ENCODE peak calls at places on chromosomes 6 and 20, in four cellular contexts. Q, A, Z and P are unnamed samples.

GRCh38 chr20:1323830-1324597 is 4.9 kb downstream of the SDCBP2 start:
- DNase-seq in Q (no peak), A (no peak), Z (no peak), P (no peak)

GRCh38 chr6:5132741-5133140 is 47.6 kb downstream of the PPP1R3G start:
- DNase-seq in Q (peak; percentile 98), A (no peak), Z (peak; percentile 76), P (peak; percentile 80)

GRCh38 chr6:63094947-63095346 is 116.3 kb upstream of the FKBP1C start:
- DNase-seq in Q (no peak), A (no peak), Z (no peak), P (no peak)

GRCh38 chr6:136728976-136729515 is 63.2 kb downstream of the MAP3K5 start:
- DNase-seq in Q (no peak), A (no peak), Z (no peak), P (no peak)

GRCh38 chr20:45104786-45105185 is 3.9 kb upstream of the KCNS1 start:
- DNase-seq in Q (peak; percentile 76), A (peak; percentile 92), Z (no peak), P (peak; percentile 9)

GRCh38 chr6:105210932-105211531 is 31.2 kb upstream of the POPDC3 start:
- DNase-seq in Q (no peak), A (no peak), Z (no peak), P (no peak)

GRCh38 chr6:5672581-5673011 is 334.1 kb downstream of the NRN1 start:
- DNase-seq in Q (peak; percentile 90), A (peak; percentile 82), Z (peak; percentile 70), P (peak; percentile 91)

GRCh38 chr6:150256618-150257272 is 112.1 kb upstream of the IYD start:
- DNase-seq in Q (peak; percentile 73), A (peak; percentile 60), Z (no peak), P (peak; percentile 88)

GRCh38 chr20:62740286-62741141 is 31.9 kb downstream of the NTSR1 start:
- DNase-seq in Q (peak; percentile 95), A (peak; percentile 98), Z (no peak), P (peak; percentile 82)

GRCh38 chr6:3259491-3259958 is 778 bp downstream of the PSMG4 start:
- DNase-seq in Q (peak; percentile 41), A (peak; percentile 34), Z (peak; percentile 65), P (no peak)

GRCh38 chr20:8144282-8145245 is 12.5 kb downstream of the PLCB1 start:
- DNase-seq in Q (peak; percentile 89), A (peak; percentile 43), Z (peak; percentile 8), P (peak; percentile 90)

GRCh38 chr6:89321571-89321970 is 6.5 kb upstream of the GABRR2 start:
- DNase-seq in Q (no peak), A (no peak), Z (no peak), P (no peak)

GRCh38 chr6:23637296-23637695 is 488.7 kb upstream of the NRSN1 start:
- DNase-seq in Q (no peak), A (peak; percentile 68), Z (no peak), P (no peak)

GRCh38 chr20:45405566-45406259 is 2.4 kb upstream of the DBNDD2 start:
- DNase-seq in Q (no peak), A (peak; percentile 71), Z (peak; percentile 67), P (no peak)

GRCh38 chr20:58713801-58714339 is 21.3 kb downstream of the NPEPL1 start:
- DNase-seq in Q (no peak), A (no peak), Z (no peak), P (no peak)

GRCh38 chr6:165746331-165746730 is 83.3 kb upstream of the PDE10A start:
- DNase-seq in Q (no peak), A (no peak), Z (no peak), P (no peak)

GRCh38 chr20:5714261-5715041 is 35.8 kb upstream of the SHLD1 start:
- DNase-seq in Q (peak; percentile 24), A (peak; percentile 76), Z (peak; percentile 81), P (no peak)

GRCh38 chr6:71419217-71419953 is 130.8 kb downstream of the OGFRL1 start:
- DNase-seq in Q (peak; percentile 19), A (peak; percentile 15), Z (peak; percentile 13), P (no peak)

GRCh38 chr6:71333700-71334099 is 45.1 kb downstream of the OGFRL1 start:
- DNase-seq in Q (peak; percentile 94), A (peak; percentile 74), Z (no peak), P (peak; percentile 91)

GRCh38 chr20:1496930-1497329 is 5.7 kb upstream of the SIRPB2 start:
- DNase-seq in Q (no peak), A (no peak), Z (no peak), P (no peak)

GRCh38 chr20:9531581-9531980 is 17.2 kb downstream of the LAMP5 start:
- DNase-seq in Q (no peak), A (no peak), Z (no peak), P (no peak)

GRCh38 chr20:33672426-33673114 is 1.7 kb downstream of the NECAB3 start:
- DNase-seq in Q (no peak), A (no peak), Z (no peak), P (no peak)

GRCh38 chr6:41547799-41548097 is 1.6 kb downstream of the FOXP4 start:
- DNase-seq in Q (no peak), A (peak; percentile 12), Z (peak; percentile 44), P (no peak)

GRCh38 chr6:36196049-36196879 is at the start of gene BRPF3:
- DNase-seq in Q (peak; percentile 67), A (peak; percentile 69), Z (peak; percentile 81), P (peak; percentile 69)

DNA sequence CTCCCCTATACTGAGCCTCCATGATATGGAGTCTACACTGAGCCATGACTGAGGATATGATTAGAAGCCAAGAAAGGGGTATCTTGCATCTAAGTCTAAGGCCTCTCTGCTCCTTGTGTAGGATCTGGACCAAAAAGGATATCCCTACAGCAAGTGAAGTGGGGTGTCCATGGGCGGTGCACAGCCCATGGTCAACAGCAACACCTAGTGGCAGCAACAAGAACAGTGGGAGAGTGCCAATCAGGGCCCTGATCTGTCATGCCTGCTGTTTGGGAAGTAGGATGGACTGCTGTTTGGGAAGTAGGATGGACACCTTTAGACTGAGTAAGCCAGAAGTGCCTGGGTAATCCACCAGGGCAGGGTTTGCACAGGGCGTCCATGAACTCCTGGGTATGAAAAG is 22.4 kb downstream of the PTGIS start:
- DNase-seq in Q (no peak), A (peak; percentile 25), Z (peak; percentile 27), P (no peak)
- TF ChIP-seq CTCF in Q (no peak), A (peak; percentile 59), Z (peak; percentile 56), P (peak; percentile 11)

GRCh38 chr6:106527979-106528378 is 101.3 kb downstream of the RTN4IP1 start:
- DNase-seq in Q (peak; percentile 98), A (peak; percentile 88), Z (no peak), P (peak; percentile 98)

GRCh38 chr6:106525111-106525884 is 104.0 kb downstream of the RTN4IP1 start:
- DNase-seq in Q (no peak), A (peak; percentile 41), Z (no peak), P (no peak)

GRCh38 chr6:106525885-106526280 is 103.4 kb downstream of the RTN4IP1 start:
- DNase-seq in Q (no peak), A (no peak), Z (no peak), P (no peak)

GRCh38 chr6:106528521-106528920 is 100.8 kb downstream of the RTN4IP1 start:
- DNase-seq in Q (no peak), A (no peak), Z (no peak), P (no peak)

DNA sequence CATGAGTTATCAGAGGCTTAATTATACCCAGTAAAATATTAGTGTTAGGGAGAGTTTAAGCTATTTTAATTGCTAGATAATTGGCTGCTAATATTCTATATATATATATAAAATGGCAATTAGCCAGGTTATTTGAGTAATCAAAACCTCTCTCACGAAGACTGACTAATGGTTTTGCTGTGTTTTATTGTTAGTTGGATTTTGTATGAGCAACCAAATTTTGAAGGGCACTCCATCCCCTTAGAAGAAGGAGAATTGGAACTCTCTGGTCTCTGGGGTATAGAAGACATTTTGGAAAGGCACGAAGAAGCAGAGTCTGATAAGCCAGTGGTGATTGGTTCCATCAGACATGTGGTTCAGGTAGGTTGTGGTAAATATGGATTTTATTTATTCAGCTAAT is 102.2 kb downstream of the RTN4IP1 start:
- DNase-seq in Q (no peak), A (peak; percentile 41), Z (no peak), P (no peak)
- H3K4me1 ChIP-seq in Q (peaks cover 5% of the 10 kb centered on the region), A (peaks cover 48% of the 10 kb centered on the region), Z (peaks cover 4% of the 10 kb centered on the region), P (peaks cover 13% of the 10 kb centered on the region)

GRCh38 chr6:155079985-155080452 is 84.9 kb downstream of the TIAM2 start:
- DNase-seq in Q (no peak), A (no peak), Z (no peak), P (no peak)

GRCh38 chr6:155080876-155081845 is 86.0 kb downstream of the TIAM2 start:
- DNase-seq in Q (peak; percentile 46), A (no peak), Z (no peak), P (peak; percentile 97)

GRCh38 chr6:155088856-155089255 is 93.7 kb downstream of the TIAM2 start:
- DNase-seq in Q (no peak), A (no peak), Z (no peak), P (no peak)

GRCh38 chr6:155085582-155086253 is 90.6 kb downstream of the TIAM2 start:
- DNase-seq in Q (peak; percentile 58), A (peak; percentile 81), Z (no peak), P (peak; percentile 97)

DNA sequence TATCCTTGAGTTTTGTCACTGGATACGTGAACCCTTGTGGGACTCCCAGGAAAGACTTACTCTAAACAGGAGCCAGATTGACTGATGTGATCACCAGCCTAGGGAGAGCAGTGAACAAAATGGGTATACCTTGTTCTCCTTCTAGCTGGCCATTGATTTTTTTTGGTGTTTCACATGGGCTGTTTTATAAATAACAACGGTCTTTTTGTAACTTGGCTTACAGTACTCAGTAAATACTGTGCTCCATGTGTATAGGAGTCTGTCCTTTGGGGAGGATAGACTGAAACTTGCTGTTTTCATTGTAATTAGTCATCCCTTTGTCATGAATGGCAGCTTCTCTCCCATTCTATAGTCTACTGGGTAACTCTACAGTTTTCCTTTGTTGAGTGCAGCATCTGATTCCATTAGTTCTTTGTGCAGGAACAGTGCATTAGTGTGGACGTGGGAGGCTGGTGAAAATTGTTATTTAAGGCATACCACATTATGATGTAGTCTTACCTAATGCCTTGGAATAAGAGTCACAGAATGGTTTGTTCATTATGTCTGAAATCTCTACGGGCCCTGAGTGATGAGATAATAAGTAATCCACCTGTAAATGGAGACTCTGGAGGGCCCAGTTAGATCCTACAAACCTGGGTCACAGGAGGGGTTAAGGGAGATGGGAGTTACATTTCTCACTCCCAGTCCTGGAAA is 89.5 kb downstream of the TIAM2 start:
- DNase-seq in Q (peak; percentile 25), A (peak; percentile 37), Z (no peak), P (no peak)
- H2AFZ ChIP-seq in Q (no peak overlapping the region), A (no peak overlapping the region), Z (no peak overlapping the region), P (no peak overlapping the region)

DNA sequence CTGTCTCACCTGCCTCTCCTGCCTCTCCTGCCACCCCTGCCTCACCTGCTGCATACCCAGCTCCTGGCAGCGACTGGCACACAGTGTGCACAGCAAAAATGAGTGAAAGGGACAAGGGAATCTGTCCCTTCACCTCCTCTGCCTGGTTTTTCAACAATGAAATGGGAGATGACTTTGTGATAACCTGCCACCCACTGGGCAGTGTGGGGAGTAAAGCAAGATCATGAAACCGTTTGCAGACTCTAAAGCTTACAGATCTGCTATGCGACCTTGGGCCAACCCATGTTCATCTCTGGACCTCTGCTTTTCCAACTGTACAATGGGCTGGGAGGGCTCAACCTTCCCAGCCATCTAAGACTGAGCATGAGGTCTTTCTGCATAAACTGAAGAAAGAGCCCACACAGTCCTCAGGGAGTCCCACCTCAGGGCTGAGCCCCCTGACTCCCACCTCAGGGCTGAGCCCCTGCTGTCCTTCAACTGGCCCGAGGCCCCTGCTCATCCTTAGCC is 81.1 kb downstream of the RIPOR3 start:
- DNase-seq in Q (no peak), A (peak; percentile 48), Z (no peak), P (no peak)
- TF ChIP-seq CTCF in Q (no peak), A (peak; percentile 46), Z (no peak), P (no peak)

GRCh38 chr6:30322527-30323501 is 3.9 kb upstream of the TRIM39 start:
- DNase-seq in Q (peak; percentile 80), A (peak; percentile 77), Z (no peak), P (peak; percentile 59)
- H3K4me1 ChIP-seq in Q (peaks cover 5% of the 10 kb centered on the region), A (peaks cover 38% of the 10 kb centered on the region), Z (peaks cover 62% of the 10 kb centered on the region), P (peaks cover 2% of the 10 kb centered on the region)